ENCODE peak calls at places on chromosomes 4 and X, in four cellular contexts. S, X, H and R are unnamed samples.

GRCh38 chr4:128517739-128518510 is 230.3 kb upstream of the PGRMC2 start:
- DNase-seq in H (peak; percentile 13), X (no peak), S (peak; percentile 84), R (peak; percentile 96)

GRCh38 chr4:123591875-123592274 is 195.3 kb downstream of the SPRY1 start:
- DNase-seq in X (no peak), S (no peak), H (no peak), R (no peak)

GRCh38 chr4:22345678-22346077 is 170.2 kb downstream of the ADGRA3 start:
- DNase-seq in H (no peak), X (no peak), S (peak; percentile 10), R (no peak)

GRCh38 chr4:99886146-99886545 is 8.1 kb downstream of the LAMTOR3 start:
- DNase-seq in X (no peak), H (no peak), S (no peak), R (no peak)

GRCh38 chr4:1045193-1045594 is 33.8 kb downstream of the FGFRL1 start:
- DNase-seq in X (peak; percentile 39), S (no peak), H (no peak), R (no peak)

GRCh38 chr4:40311811-40312346 is 23.3 kb upstream of the CHRNA9 start:
- DNase-seq in X (no peak), S (no peak), H (no peak), R (peak; percentile 53)

GRCh38 chr4:81724925-81725329 is 253.2 kb upstream of the RASGEF1B start:
- DNase-seq in H (peak; percentile 15), S (peak; percentile 34), X (peak; percentile 72), R (no peak)

GRCh38 chrX:20487227-20487626 is 220.5 kb upstream of the RPS6KA3 start:
- DNase-seq in H (no peak), X (no peak), S (peak; percentile 6), R (no peak)

GRCh38 chr4:27684501-27685077 is 823.9 kb downstream of the STIM2 start:
- DNase-seq in X (peak; percentile 37), H (peak; percentile 83), S (peak; percentile 79), R (peak; percentile 84)

GRCh38 chr4:131499139-131499873 is 1649.8 kb upstream of the PCDH10 start:
- DNase-seq in X (no peak), S (no peak), H (no peak), R (no peak)

GRCh38 chr4:16100833-16101232 is 17.0 kb upstream of the PROM1 start:
- DNase-seq in X (no peak), H (no peak), S (no peak), R (no peak)

GRCh38 chr4:11799182-11799581 is 370.5 kb upstream of the HS3ST1 start:
- DNase-seq in H (no peak), S (no peak), X (no peak), R (no peak)

GRCh38 chrX:10350221-10350620 is 193.4 kb downstream of the CLCN4 start:
- DNase-seq in S (no peak), H (no peak), X (no peak), R (no peak)

GRCh38 chr4:131427000-131427399 is 1722.1 kb upstream of the PCDH10 start:
- DNase-seq in H (no peak), S (no peak), X (no peak), R (no peak)

GRCh38 chr4:10737335-10737734 is 52.8 kb upstream of the CLNK start:
- DNase-seq in H (no peak), X (no peak), S (no peak), R (no peak)

GRCh38 chrX:6002056-6002455 is 226.6 kb downstream of the NLGN4X start:
- DNase-seq in S (peak; percentile 37), H (no peak), X (no peak), R (peak; percentile 73)

GRCh38 chrX:73126240-73126639 is 46.9 kb upstream of the PABPC1L2A start:
- DNase-seq in H (no peak), S (no peak), X (no peak), R (no peak)

GRCh38 chrX:25049347-25049746 is 33.6 kb upstream of the ARX start:
- DNase-seq in X (no peak), H (no peak), S (peak; percentile 93), R (no peak)

GRCh38 chr4:66357316-66357715 is 687.0 kb upstream of the EPHA5 start:
- DNase-seq in S (no peak), X (no peak), H (no peak), R (no peak)

GRCh38 chr4:14908635-14909034 is 93.6 kb upstream of the CPEB2 start:
- DNase-seq in X (no peak), H (no peak), S (no peak), R (no peak)

GRCh38 chrX:108396188-108396885 is 41.9 kb downstream of the COL4A6 start:
- DNase-seq in X (no peak), S (no peak), H (no peak), R (no peak)

GRCh38 chr4:145098675-145099037 is 545 bp downstream of the ABCE1 start:
- DNase-seq in S (peak; percentile 43), H (no peak), X (no peak), R (peak; percentile 83)

GRCh38 chr4:153159016-153159415 is 45.2 kb upstream of the TRIM2 start:
- DNase-seq in H (no peak), X (no peak), S (peak; percentile 51), R (peak; percentile 56)

GRCh38 chr4:28702571-28702970 is 1841.9 kb downstream of the STIM2 start:
- DNase-seq in S (peak; percentile 11), H (no peak), X (no peak), R (no peak)

DNA sequence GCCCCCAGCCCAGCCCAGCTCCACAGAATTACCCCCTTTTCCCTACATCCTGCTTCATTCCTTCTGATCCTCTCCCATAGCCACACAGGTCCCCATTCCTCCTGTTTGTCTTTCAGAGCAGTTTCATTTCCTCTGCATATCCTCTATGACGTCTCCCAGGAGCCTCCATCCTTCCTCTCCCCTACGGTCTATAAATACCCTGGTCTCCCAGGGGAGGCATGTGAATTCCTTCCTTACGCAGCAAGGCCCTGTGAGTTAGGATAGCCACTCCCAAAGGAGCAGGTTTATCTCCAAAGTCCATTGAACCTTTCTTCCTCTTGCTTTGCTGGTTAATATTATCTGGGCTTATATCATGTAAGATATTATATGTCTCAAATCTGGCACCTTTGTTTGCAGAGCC is 8.4 kb upstream of the APLN start:
- DNase-seq in H (no peak), S (peak; percentile 55), X (no peak), R (no peak)
- H3K36me3 ChIP-seq in H (no peaks in the 10 kb centered on the region), S (no peaks in the 10 kb centered on the region), X (no peaks in the 10 kb centered on the region), R (no peaks in the 10 kb centered on the region)

GRCh38 chr4:74934822-74935326 is 2.0 kb downstream of the PARM1 start:
- DNase-seq in H (peak; percentile 46), S (peak; percentile 6), X (no peak), R (no peak)
- H3K27me3 ChIP-seq in H (peaks cover 57% of the 10 kb centered on the region), S (no peaks in the 10 kb centered on the region), X (no peaks in the 10 kb centered on the region), R (no peaks in the 10 kb centered on the region)

DNA sequence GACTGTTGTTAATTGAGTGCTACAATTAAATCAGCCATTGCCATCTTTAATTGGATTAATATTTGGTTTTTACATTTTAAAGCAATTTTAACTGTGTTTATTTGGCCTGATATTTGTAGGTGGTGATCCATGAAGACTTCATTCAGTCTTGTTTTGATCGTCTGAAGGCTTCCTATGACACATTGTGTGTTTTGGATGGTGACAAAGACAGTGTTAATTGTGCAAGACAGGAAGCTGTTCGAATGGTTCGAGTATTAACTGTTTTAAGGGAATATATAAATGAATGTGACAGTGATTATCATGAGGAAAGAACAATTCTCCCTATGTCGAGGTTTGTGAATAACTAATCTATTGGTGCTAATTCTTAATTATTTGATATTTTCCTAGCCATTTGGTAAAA is 82.6 kb downstream of the USP9X start:
- DNase-seq in H (no peak), X (no peak), S (peak; percentile 17), R (no peak)
- H3K36me3 ChIP-seq in H (peaks cover 13% of the 10 kb centered on the region), X (no peaks in the 10 kb centered on the region), S (peaks cover 27% of the 10 kb centered on the region), R (peaks cover 50% of the 10 kb centered on the region)

DNA sequence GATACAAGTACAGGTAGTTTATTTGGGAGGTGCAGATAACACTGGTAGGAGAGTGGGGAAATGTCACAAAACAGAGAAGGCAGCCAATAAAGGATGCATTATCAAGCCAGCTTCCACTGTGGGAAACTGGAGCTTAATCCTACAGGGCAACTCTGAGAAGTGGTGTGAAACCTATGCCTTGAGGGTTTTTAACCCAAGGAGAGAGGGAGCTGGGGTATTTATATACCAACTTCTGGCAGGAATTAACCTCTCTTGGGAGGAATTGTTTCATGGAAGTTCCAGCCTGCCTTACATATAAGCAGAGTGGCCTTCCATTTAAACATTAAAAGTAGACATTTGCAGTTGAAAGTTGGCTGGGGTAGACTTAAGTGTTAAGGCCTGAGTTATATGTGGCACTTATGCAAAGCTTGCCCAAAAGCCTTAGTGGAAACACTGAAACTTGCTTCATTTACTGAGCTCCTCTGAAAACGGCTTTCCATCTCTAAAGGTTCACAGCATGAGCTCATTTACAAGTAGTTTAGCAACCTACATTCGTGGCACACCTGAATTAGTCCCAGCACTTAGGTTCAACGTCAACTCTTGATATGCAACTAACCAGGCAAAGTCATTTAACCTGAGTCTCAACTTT is 19.2 kb downstream of the MAGEB17 start:
- DNase-seq in H (no peak), X (no peak), S (no peak), R (no peak)
- H3K27me3 ChIP-seq in H (no peaks in the 10 kb centered on the region), X (no peaks in the 10 kb centered on the region), S (no peaks in the 10 kb centered on the region), R (no peaks in the 10 kb centered on the region)

DNA sequence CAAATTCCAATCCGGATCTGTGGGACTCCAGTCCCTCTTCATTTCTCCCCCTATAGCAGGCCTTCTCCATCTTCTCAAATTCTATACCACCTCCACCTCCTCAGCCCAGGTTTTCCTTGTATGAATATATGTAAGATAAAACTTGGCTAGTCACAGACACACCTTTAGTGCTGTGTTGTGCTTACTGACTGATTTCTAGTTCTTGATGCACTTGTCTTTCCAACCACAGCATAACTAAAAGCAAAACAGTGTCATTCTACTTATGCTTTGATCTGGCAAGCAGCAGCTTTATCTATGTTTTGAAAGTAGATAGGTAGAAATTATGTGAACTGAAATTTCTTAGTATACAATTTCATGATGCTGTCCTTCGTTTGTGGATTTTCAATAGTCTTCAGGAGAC is 47.5 kb downstream of the CCNI start:
- DNase-seq in S (no peak), H (no peak), X (no peak), R (no peak)
- H3K36me3 ChIP-seq in S (peaks cover 20% of the 10 kb centered on the region), H (no peaks in the 10 kb centered on the region), X (no peaks in the 10 kb centered on the region), R (no peaks in the 10 kb centered on the region)

GRCh38 chrX:104968241-104968640 is 252.3 kb downstream of the TEX13A start:
- DNase-seq in S (no peak), X (no peak), H (no peak), R (no peak)
- H3K27me3 ChIP-seq in S (peaks cover 4% of the 10 kb centered on the region), X (no peaks in the 10 kb centered on the region), H (no peaks in the 10 kb centered on the region), R (no peaks in the 10 kb centered on the region)

DNA sequence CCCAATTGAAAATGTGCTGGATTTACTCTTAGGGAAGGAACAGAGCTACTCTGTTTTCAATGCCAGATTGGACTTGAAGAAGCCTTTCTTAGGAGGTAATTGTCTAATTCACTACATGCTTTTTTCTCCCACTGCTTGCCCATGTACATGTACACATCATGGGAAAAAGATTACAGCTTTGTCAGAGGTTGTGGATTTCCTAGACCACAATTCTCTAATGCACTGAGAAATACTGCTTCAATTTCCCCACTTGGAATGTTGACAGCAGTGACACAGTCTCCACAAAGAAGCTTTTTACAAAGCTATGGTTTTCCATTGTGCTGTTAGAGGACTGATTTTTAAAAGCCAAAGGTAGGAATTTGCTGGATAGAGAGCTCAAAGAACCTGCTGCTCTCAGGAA is 19.5 kb downstream of the ZAR1 start:
- DNase-seq in X (no peak), H (no peak), S (no peak), R (no peak)
- H3K36me3 ChIP-seq in X (no peaks in the 10 kb centered on the region), H (peaks cover 20% of the 10 kb centered on the region), S (peaks cover 17% of the 10 kb centered on the region), R (peaks cover 49% of the 10 kb centered on the region)

GRCh38 chrX:1535241-1536041 is 1.5 kb downstream of the P2RY8 start:
- DNase-seq in S (no peak), H (no peak), X (peak; percentile 36), R (peak; percentile 82)
- H3K27me3 ChIP-seq in S (no peaks in the 10 kb centered on the region), H (no peaks in the 10 kb centered on the region), X (no peaks in the 10 kb centered on the region), R (no peaks in the 10 kb centered on the region)